ENCODE peak calls at places on chromosomes 4 and X, in four cellular contexts. M is tibial artery, Z is Peyer's patch, G is omental fat pad. J is an unnamed sample.

GRCh38 chr4:129455462-129455861 is 359.5 kb downstream of the C4orf33 start:
- DNase-seq in M (no peak), Z (no peak), G (no peak), J (no peak)

GRCh38 chrX:10819973-10820372 is 199.6 kb upstream of the MID1 start:
- DNase-seq in M (no peak), Z (no peak), G (no peak), J (no peak)

GRCh38 chr4:188930822-188931221 is 791.6 kb downstream of the TRIML1 start:
- DNase-seq in M (no peak), Z (no peak), G (no peak), J (no peak)

GRCh38 chrX:71617742-71618141 is 569 bp downstream of the CXCR3 start:
- DNase-seq in M (no peak), Z (no peak), G (no peak), J (no peak)

GRCh38 chrX:71210829-71211228 is 12.2 kb upstream of the GJB1 start:
- DNase-seq in M (no peak), Z (no peak), G (no peak), J (no peak)

GRCh38 chrX:31213941-31214340 is 142.1 kb upstream of the FTHL17 start:
- DNase-seq in M (no peak), Z (no peak), G (no peak), J (no peak)

GRCh38 chrX:78708171-78708570 is 39.3 kb upstream of the LPAR4 start:
- DNase-seq in M (no peak), Z (no peak), G (no peak), J (no peak)

GRCh38 chr4:81970454-81970853 is 403.3 kb downstream of the HNRNPD start:
- DNase-seq in M (no peak), Z (no peak), G (no peak), J (no peak)

GRCh38 chr4:11496313-11496956 is 67.7 kb upstream of the HS3ST1 start:
- DNase-seq in M (no peak), Z (no peak), G (no peak), J (no peak)

GRCh38 chrX:40146471-40147398 is 49.0 kb upstream of the BCOR start:
- DNase-seq in M (no peak), Z (peak), G (no peak), J (no peak)

GRCh38 chr4:129822708-129823504 is 727.0 kb downstream of the C4orf33 start:
- DNase-seq in M (no peak), Z (no peak), G (no peak), J (no peak)

GRCh38 chr4:125520258-125520990 is 205.7 kb downstream of the FAT4 start:
- DNase-seq in M (no peak), Z (no peak), G (no peak), J (no peak)

GRCh38 chrX:131225078-131225477 is 64.0 kb downstream of the IGSF1 start:
- DNase-seq in M (no peak), Z (no peak), G (no peak), J (no peak)

GRCh38 chrX:39645059-39645895 is 452.5 kb downstream of the BCOR start:
- DNase-seq in M (peak), Z (peak), G (peak), J (no peak)

GRCh38 chr4:177047070-177047850 is 254.5 kb upstream of the VEGFC start:
- DNase-seq in M (no peak), Z (peak), G (no peak), J (no peak)

GRCh38 chr4:142959156-142959555 is 113.1 kb upstream of the INPP4B start:
- DNase-seq in M (no peak), Z (no peak), G (no peak), J (no peak)

GRCh38 chr4:165505991-165506779 is 127.4 kb downstream of the CPE start:
- DNase-seq in M (no peak), Z (no peak), G (no peak), J (no peak)

GRCh38 chr4:83328486-83328885 is 6.2 kb downstream of the HPSE start:
- DNase-seq in M (no peak), Z (no peak), G (no peak), J (no peak)

GRCh38 chr4:85829276-85830051 is 354.5 kb downstream of the ARHGAP24 start:
- DNase-seq in M (no peak), Z (no peak), G (no peak), J (no peak)

GRCh38 chr4:16082424-16083216 is 1.2 kb downstream of the PROM1 start:
- DNase-seq in M (no peak), Z (peak), G (no peak), J (no peak)

GRCh38 chrX:39969099-39969825 is 128.5 kb downstream of the BCOR start:
- DNase-seq in M (no peak), Z (no peak), G (no peak), J (no peak)

GRCh38 chr4:31788676-31789075 is 1068.5 kb downstream of the PCDH7 start:
- DNase-seq in M (no peak), Z (no peak), G (no peak), J (no peak)

GRCh38 chr4:39614487-39615162 is 24.0 kb downstream of the SMIM14 start:
- DNase-seq in M (no peak), Z (no peak), G (no peak), J (no peak)

GRCh38 chr4:8409271-8410065 is 31.1 kb downstream of the ACOX3 start:
- DNase-seq in M (no peak), Z (no peak), G (no peak), J (no peak)

GRCh38 chrX:140509468-140510305 is 4.8 kb upstream of the SOX3 start:
- DNase-seq in M (no peak), Z (no peak), G (no peak), J (no peak)

GRCh38 chrX:72662020-72662747 is 51.9 kb downstream of the PHKA1 start:
- DNase-seq in M (no peak), Z (no peak), G (no peak), J (no peak)

DNA sequence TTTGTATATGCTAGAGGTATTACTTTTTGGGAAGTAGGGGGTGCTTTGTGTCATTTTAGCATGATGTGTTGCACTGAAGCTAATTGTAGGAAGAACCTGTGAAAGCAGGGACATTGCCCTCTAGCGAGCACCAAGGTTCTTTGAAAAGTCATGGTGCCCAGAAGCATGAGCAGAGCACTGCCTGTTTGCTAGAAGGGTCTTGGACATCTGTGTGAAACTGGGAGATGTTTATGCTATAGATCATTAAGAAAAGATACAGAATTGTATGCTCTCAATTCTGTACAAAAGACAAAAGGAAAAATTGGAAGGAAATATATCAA is 14.7 kb downstream of the GRPR start:
- DNase-seq in M (no peak), Z (no peak), G (no peak), J (no peak)
- TF ChIP-seq CTCF in M (no peak), Z (no peak), G (no peak), J (no peak)

GRCh38 chr4:60368986-60369385 is 831.1 kb upstream of the ADGRL3 start:
- DNase-seq in M (no peak), Z (no peak), G (no peak), J (no peak)

GRCh38 chr4:60365176-60365575 is 835.0 kb upstream of the ADGRL3 start:
- DNase-seq in M (no peak), Z (no peak), G (no peak), J (no peak)

GRCh38 chr4:60366661-60367060 is 833.5 kb upstream of the ADGRL3 start:
- DNase-seq in M (no peak), Z (no peak), G (no peak), J (no peak)
- TF ChIP-seq CTCF in M (no peak), Z (no peak), G (no peak), J (no peak)

DNA sequence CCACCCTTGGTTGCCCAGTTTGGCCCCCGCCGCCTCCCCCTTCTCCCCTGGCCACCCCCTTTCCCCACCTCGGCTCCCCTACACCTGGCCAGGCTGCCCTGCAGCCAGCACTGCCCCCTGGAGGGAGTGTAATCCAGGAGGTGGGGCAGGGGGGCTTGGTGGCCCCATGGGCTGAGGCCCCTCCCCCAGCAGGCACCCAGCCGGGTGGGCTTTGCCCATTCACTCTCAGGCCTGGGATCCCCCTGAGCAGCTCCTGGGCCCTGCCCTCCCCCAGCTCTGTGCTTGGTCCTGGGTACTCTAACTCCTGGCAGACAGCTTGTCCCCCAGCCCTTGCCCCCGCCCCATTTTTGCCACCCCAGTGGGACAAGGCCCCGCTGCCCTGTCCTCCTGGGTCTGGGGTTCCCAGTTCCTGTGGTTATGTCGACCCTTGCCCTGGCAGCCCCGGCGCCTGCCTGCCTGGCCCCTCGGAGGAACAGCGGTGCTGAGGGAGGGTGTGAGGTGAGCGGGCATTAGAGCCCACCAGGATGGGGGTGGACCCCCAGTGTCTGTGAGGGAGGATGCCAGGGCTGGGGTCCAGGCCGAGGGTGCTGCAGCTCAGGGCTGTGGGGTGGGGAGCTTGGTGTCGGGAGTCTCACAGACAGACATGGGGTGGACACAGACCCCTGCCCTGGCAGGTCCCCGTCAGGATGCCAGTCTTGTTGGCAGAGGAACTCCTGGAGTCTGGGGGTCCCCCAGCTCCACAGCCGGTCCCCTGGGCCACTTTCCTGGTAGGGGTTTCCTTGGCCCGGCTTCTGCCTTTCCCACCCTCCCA is 10.2 kb downstream of the NAT8L start:
- DNase-seq in M (no peak), Z (peak), G (no peak), J (no peak)
- TF ChIP-seq CTCF in M (no peak), Z (no peak), G (no peak), J (no peak)

DNA sequence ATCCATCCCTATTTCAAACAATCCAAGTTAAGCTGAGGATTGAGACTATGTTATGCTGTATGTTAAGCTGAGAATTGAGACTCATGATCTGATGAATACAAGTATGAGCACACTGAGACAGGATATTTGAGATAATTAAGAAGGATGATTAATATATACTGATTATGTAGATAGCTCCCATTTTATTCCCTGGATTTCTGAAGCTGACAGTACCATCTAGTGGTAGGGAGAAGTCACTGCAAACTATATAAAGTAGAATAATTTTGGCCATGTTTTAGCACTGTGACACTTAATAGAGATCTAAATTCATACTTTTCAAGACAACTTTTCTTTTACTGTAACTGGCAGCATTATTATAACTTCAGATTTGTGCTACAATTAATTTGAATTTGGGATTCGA is 63.8 kb upstream of the HPRT1 start:
- DNase-seq in M (no peak), Z (no peak), G (no peak), J (no peak)
- TF ChIP-seq CTCF in M (peak), Z (peak), G (no peak), J (peak)

GRCh38 chr4:103493450-103494159 is 226.2 kb downstream of the TACR3 start:
- DNase-seq in M (no peak), Z (no peak), G (no peak), J (no peak)

GRCh38 chr4:103498161-103499070 is 221.4 kb downstream of the TACR3 start:
- DNase-seq in M (no peak), Z (no peak), G (no peak), J (no peak)

GRCh38 chr4:103496800-103497199 is 223.0 kb downstream of the TACR3 start:
- DNase-seq in M (no peak), Z (no peak), G (no peak), J (no peak)

GRCh38 chr4:103497692-103498091 is 222.1 kb downstream of the TACR3 start:
- DNase-seq in M (no peak), Z (no peak), G (no peak), J (no peak)

DNA sequence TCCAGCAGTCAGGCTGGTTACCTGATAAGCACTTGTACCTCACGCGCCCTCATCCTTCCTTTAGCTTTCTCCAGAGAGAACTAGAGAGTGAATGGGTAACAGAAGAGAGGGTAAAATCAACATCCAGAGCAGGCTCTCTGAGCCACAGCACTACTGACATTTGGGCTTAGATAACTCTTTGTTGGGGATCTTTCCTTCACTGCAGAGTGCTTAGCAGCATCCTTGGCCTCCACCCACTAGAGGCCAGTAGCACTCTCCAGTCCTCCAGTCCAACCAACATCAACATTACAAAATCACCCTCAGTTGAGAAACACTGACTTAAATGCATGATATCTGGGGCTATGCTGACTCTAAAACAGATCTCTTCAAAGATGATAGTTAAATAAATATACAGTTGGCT is 220.7 kb downstream of the TACR3 start:
- DNase-seq in M (no peak), Z (no peak), G (no peak), J (no peak)
- TF ChIP-seq CTCF in M (no peak), Z (no peak), G (no peak), J (no peak)

GRCh38 chrX:118682258-118683014 is 45.0 kb upstream of the IL13RA1 start:
- DNase-seq in M (no peak), Z (no peak), G (no peak), J (no peak)

GRCh38 chrX:118675336-118675965 is 52.0 kb upstream of the IL13RA1 start:
- DNase-seq in M (no peak), Z (no peak), G (no peak), J (no peak)

GRCh38 chrX:118677318-118677717 is 50.1 kb upstream of the IL13RA1 start:
- DNase-seq in M (no peak), Z (no peak), G (no peak), J (no peak)

GRCh38 chrX:118675966-118676349 is 51.4 kb upstream of the IL13RA1 start:
- DNase-seq in M (no peak), Z (no peak), G (no peak), J (no peak)

DNA sequence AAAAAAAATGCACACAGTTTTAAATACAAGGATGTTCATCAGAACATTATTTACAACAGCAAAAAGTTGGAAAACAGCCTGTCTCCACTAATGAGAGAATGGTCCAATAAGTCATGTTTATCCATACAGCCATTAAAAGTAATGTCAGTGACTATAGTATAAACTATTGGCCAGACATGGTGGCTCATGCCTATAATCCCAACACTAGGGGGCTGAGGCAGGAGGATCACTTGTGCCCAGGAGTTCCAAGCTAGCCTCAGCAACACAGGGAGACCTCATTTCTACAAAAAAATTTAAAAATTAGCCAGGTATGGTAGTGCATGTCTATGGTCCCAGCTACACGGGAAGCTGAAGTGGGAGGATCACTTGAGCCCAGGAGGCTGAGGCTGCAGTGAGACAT is 48.1 kb upstream of the IL13RA1 start:
- DNase-seq in M (no peak), Z (no peak), G (no peak), J (no peak)
- TF ChIP-seq CTCF in M (no peak), Z (no peak), G (no peak), J (no peak)

DNA sequence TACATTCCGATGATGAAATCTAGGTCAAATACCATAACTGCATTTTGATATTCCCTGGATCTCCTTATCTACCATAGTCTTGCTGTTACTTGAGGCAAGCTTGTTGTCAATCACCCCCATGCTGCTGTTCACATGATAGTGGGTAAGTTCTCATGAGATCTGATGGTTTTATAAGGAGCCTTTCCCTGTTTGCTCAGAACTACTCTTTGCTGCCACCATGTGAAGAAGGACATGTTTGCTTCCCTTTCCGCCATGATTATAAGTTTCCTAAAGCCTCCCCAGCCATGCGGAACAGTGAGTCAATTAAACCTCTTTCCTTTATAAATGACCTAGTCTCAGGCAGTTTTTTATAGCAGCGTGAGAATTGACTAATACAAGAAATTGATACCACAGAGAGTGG is 432.0 kb downstream of the GLUD2 start:
- DNase-seq in M (no peak), Z (no peak), G (no peak), J (no peak)
- TF ChIP-seq CTCF in M (no peak), Z (no peak), G (no peak), J (no peak)

DNA sequence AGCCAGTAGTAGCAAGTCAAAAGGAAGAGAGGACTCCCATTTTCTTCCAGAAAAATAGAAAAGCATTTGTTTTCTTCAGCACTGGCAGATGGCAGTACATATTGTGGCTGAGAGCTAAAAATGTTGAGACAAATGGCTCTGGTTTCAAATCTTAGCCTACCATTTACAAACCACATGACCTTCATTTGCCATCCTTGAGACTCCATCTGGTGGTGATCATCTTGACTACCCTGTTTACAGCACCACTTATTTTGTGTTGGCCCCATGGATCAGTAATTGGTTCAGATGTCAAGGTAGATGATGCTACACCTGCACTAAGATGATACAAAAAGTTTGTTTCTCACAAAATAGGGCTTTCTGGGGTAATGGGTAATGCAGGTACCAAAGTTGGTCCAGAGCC is 951.8 kb upstream of the IGFBP7 start:
- DNase-seq in M (no peak), Z (no peak), G (no peak), J (no peak)
- TF ChIP-seq CTCF in M (no peak), Z (no peak), G (no peak), J (no peak)

GRCh38 chr4:37476256-37476655 is 209.9 kb downstream of the RELL1 start:
- DNase-seq in M (no peak), Z (no peak), G (no peak), J (no peak)

GRCh38 chr4:37475776-37476175 is 210.4 kb downstream of the RELL1 start:
- DNase-seq in M (no peak), Z (no peak), G (no peak), J (no peak)

GRCh38 chr4:37476691-37477090 is 209.5 kb downstream of the RELL1 start:
- DNase-seq in M (no peak), Z (no peak), G (no peak), J (no peak)

GRCh38 chr4:37473807-37474206 is 212.4 kb downstream of the RELL1 start:
- DNase-seq in M (no peak), Z (no peak), G (no peak), J (no peak)

DNA sequence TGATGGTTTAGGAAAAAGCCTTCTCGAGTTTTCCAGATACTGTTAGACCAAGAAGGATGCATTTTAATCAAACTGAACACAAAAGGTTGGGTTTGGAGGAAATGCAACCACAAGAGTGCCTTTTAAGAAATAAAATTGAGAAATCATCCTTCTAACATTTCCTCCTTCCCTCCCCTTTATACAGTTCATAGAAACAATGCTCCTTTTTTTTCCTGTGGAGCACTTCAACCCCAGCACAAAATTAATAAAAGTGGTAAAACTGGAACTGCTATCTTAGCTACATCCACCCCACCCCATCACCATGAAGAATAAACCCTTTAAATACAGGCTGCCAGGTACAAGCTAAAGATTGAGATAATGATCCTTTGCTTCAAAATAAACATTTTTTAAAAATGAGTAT is 211.1 kb downstream of the RELL1 start:
- DNase-seq in M (no peak), Z (no peak), G (no peak), J (no peak)
- TF ChIP-seq CTCF in M (no peak), Z (no peak), G (no peak), J (no peak)

DNA sequence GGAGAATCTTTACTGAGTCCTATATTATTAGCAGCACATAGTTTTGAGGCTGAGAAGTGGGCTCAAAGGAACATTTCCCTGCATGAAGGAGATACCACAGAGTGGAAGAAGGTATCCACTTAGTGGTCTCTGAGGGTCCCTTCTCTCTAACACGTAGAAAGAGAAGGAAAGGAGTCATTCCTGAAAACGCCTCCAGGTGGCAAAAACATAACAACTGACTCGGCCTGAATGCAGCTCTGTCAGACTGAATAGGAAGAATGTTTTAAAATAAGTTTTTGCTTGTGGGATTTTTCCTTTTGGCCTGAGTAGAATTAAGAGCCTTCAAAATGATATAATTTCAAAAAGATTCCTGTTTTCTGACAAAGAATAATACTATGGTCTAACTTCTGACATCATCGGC is 23.3 kb downstream of the RPGR start:
- DNase-seq in M (no peak), Z (no peak), G (no peak), J (no peak)
- TF ChIP-seq CTCF in M (no peak), Z (peak), G (no peak), J (no peak)

J was measured in D721Med.